ENCODE peak calls at places on chromosomes 1 and 21, in nine cellular contexts. U is Calu3, A is Peyer's patch, E is psoas muscle, S is colonic mucosa, I is cardiac muscle cell, F is fibroblast of lung, L is HFF-Myc, D is MCF 10A. K is an unnamed sample.

GRCh38 chr21:32021319-32022027 is 148.7 kb downstream of the HUNK start:
- DNase-seq in U (no peak), A (no peak), E (no peak), S (peak; percentile 41), I (no peak), F (no peak), L (no peak), D (no peak), K (no peak)

GRCh38 chr1:161215079-161215478 is at the start of gene FCER1G:
- DNase-seq in U (no peak), A (no peak), E (peak; percentile 79), S (peak; percentile 37), I (no peak), F (no peak), L (no peak), D (no peak), K (no peak)

GRCh38 chr1:58999676-59000075 is 215.8 kb upstream of the JUN start:
- DNase-seq in U (no peak), A (no peak), E (no peak), S (no peak), I (no peak), F (no peak), L (no peak), D (no peak), K (no peak)

GRCh38 chr1:37157634-37158033 is 123.3 kb upstream of the GRIK3 start:
- DNase-seq in U (no peak), A (no peak), E (peak; percentile 56), S (no peak), I (no peak), F (no peak), L (no peak), D (no peak), K (no peak)

GRCh38 chr1:159930634-159931033 is 5.3 kb upstream of the TAGLN2 start:
- DNase-seq in U (no peak), A (peak; percentile 39), E (no peak), S (no peak), I (no peak), F (no peak), L (no peak), D (no peak), K (no peak)

GRCh38 chr1:162317659-162318058 is 59.0 kb downstream of the SPATA46 start:
- DNase-seq in U (no peak), A (no peak), E (no peak), S (no peak), I (no peak), F (no peak), L (no peak), D (no peak), K (no peak)

GRCh38 chr1:201876148-201876547 is 12.6 kb upstream of the SHISA4 start:
- DNase-seq in U (peak; percentile 33), A (no peak), E (no peak), S (no peak), I (no peak), F (no peak), L (no peak), D (no peak), K (no peak)

GRCh38 chr1:223836586-223836985 is 9.2 kb downstream of the TP53BP2 start:
- DNase-seq in U (peak; percentile 43), A (no peak), E (no peak), S (no peak), I (no peak), F (no peak), L (no peak), D (peak; percentile 63), K (no peak)

GRCh38 chr1:172662464-172663109 is 3.7 kb downstream of the FASLG start:
- DNase-seq in U (peak; percentile 67), A (peak; percentile 60), E (peak; percentile 58), S (peak; percentile 53), I (no peak), F (peak; percentile 58), L (peak; percentile 78), D (peak; percentile 74), K (no peak)

GRCh38 chr1:25034736-25035522 is 104.9 kb upstream of the RUNX3 start:
- DNase-seq in U (no peak), A (no peak), E (peak; percentile 22), S (no peak), I (no peak), F (no peak), L (no peak), D (no peak), K (no peak)

GRCh38 chr1:236860096-236860495 is 65.0 kb downstream of the MTR start:
- DNase-seq in U (no peak), A (no peak), E (no peak), S (no peak), I (no peak), F (no peak), L (no peak), D (no peak), K (no peak)

GRCh38 chr1:59214764-59215208 is 82.1 kb upstream of the FGGY start:
- DNase-seq in U (peak; percentile 54), A (no peak), E (no peak), S (peak; percentile 26), I (no peak), F (peak; percentile 86), L (no peak), D (no peak), K (peak; percentile 19)

GRCh38 chr21:39022035-39022900 is 161.0 kb downstream of the PSMG1 start:
- DNase-seq in U (no peak), A (peak; percentile 63), E (no peak), S (no peak), I (no peak), F (no peak), L (no peak), D (no peak), K (no peak)

GRCh38 chr21:14706712-14707111 is 160.6 kb upstream of the SAMSN1 start:
- DNase-seq in U (no peak), A (no peak), E (no peak), S (no peak), I (no peak), F (no peak), L (no peak), D (no peak), K (no peak)

GRCh38 chr1:232615401-232615800 is 14.5 kb downstream of the SIPA1L2 start:
- DNase-seq in U (no peak), A (no peak), E (no peak), S (no peak), I (no peak), F (no peak), L (no peak), D (no peak), K (no peak)

GRCh38 chr1:232614811-232615210 is 15.1 kb downstream of the SIPA1L2 start:
- DNase-seq in U (no peak), A (no peak), E (no peak), S (no peak), I (no peak), F (no peak), L (no peak), D (no peak), K (no peak)

GRCh38 chr1:232613752-232614381 is 16.1 kb downstream of the SIPA1L2 start:
- DNase-seq in U (no peak), A (no peak), E (no peak), S (no peak), I (no peak), F (peak; percentile 97), L (no peak), D (peak; percentile 97), K (no peak)

GRCh38 chr1:232610187-232610901 is 19.6 kb downstream of the SIPA1L2 start:
- DNase-seq in U (no peak), A (no peak), E (no peak), S (no peak), I (peak; percentile 45), F (no peak), L (no peak), D (no peak), K (no peak)

GRCh38 chr1:232611834-232612233 is 18.1 kb downstream of the SIPA1L2 start:
- DNase-seq in U (no peak), A (no peak), E (no peak), S (no peak), I (no peak), F (no peak), L (no peak), D (no peak), K (no peak)
- TF ChIP-seq CTCF in U (no peak), A (no peak), E (no peak), S (no peak), I (no peak), F (no peak), L (no peak), D (peak; percentile 20), K (peak; percentile 20)

DNA sequence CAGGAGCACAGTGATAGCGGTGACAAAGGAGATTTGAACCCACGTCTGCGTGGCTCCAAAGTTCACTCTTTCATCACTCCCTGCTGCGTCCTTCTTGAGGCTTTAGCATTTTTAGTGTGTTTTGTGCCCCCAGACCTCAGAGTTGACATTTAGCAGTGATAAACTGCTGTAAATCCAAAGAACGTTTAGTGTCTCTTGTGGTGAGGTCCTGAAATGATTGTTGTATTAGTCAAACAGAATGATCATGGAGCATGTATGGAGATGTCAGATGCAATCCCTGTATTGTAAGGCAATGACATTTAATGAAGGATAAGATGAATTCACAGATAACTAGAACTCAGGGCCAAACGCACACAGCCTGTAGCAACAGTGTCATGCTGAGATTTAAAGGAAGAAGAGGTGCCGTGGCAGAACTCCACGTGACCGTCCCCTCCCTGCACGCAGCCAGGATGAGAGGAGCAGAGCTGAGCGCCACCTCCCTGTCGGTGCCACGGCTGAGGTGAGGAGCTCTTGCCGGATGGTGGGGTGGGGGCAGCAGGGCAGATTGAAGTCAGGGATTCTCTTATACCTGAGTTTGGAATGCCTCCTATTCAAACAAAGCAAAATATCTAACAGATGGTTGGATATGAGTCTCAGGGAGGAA is 30.0 kb downstream of the NTPCR start:
- DNase-seq in U (no peak), A (no peak), E (no peak), S (no peak), I (peak; percentile 28), F (no peak), L (no peak), D (no peak), K (no peak)
- TF ChIP-seq CTCF in U (no peak), A (no peak), E (no peak), S (no peak), I (no peak), F (no peak), L (no peak), D (no peak), K (no peak)

GRCh38 chr1:112114540-112114939 is 125.1 kb upstream of the KCND3 start:
- DNase-seq in U (no peak), A (no peak), E (no peak), S (no peak), I (no peak), F (no peak), L (no peak), D (peak; percentile 48), K (no peak)
- TF ChIP-seq CTCF in U (no peak), A (no peak), E (no peak), S (no peak), I (no peak), F (no peak), L (no peak), D (no peak), K (no peak)

DNA sequence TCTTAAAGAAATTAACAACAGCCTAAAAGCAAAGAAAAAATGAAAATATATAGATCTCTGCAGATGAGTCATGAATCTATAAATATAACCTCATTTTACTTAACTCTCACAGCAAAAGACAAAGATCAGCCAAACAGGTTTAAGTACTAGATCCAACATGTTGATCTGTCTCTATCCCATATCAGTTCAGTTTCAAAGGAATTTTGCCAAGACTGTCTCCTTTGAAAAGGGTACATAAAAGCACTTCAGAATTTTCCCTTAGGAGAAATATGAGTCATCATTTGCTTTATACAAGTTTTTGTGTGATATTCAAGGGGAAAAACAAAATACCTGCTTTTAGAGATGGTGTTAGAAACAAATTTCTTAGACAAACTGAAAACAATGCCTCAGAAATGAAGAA is 73.6 kb upstream of the LRRC7 start:
- DNase-seq in U (no peak), A (no peak), E (no peak), S (no peak), I (no peak), F (peak; percentile 18), L (no peak), D (no peak), K (no peak)
- TF ChIP-seq CTCF in U (no peak), A (no peak), E (no peak), S (no peak), I (no peak), F (no peak), L (no peak), D (no peak), K (no peak)

K was measured in progenitor cell of endocrine pancreas.